ENCODE peak calls at places on chromosome 16, in seven cellular contexts. W, C, M, J, L, T and N are unnamed samples.

GRCh38 chr16:1272453-1273198 is 16.8 kb downstream of the TPSD1 start:
- DNase-seq in W (no peak), C (no peak), M (no peak), J (no peak), L (no peak), T (no peak), N (no peak)

GRCh38 chr16:56481468-56482112 is 30.2 kb downstream of the OGFOD1 start:
- DNase-seq in W (peak), C (no peak), M (peak), J (no peak), L (no peak), T (peak), N (no peak)

GRCh38 chr16:86831366-86831765 is 253.0 kb downstream of the FOXL1 start:
- DNase-seq in W (no peak), C (no peak), M (no peak), J (no peak), L (no peak), T (no peak), N (no peak)

GRCh38 chr16:80480664-80481063 is 60.1 kb upstream of the DYNLRB2 start:
- DNase-seq in W (no peak), C (no peak), M (no peak), J (no peak), L (no peak), T (no peak), N (no peak)

GRCh38 chr16:57988929-57989328 is 11.5 kb downstream of the ZNF319 start:
- DNase-seq in W (no peak), C (no peak), M (no peak), J (no peak), L (peak), T (no peak), N (peak)

GRCh38 chr16:27690604-27691003 is 140.7 kb downstream of the KATNIP start:
- DNase-seq in W (peak), C (no peak), M (peak), J (no peak), L (no peak), T (peak), N (peak)

GRCh38 chr16:89323120-89323960 is 105.8 kb downstream of the ZNF778 start:
- DNase-seq in W (no peak), C (no peak), M (no peak), J (no peak), L (no peak), T (no peak), N (no peak)

GRCh38 chr16:2039286-2040030 is 8.2 kb downstream of the NTHL1 start:
- DNase-seq in W (peak), C (no peak), M (peak), J (peak), L (no peak), T (peak), N (peak)

GRCh38 chr16:3188925-3189825 is 1.2 kb downstream of the OR1F1 start:
- DNase-seq in W (peak), C (no peak), M (peak), J (no peak), L (peak), T (peak), N (peak)

GRCh38 chr16:46832757-46833464 is 1.9 kb upstream of the C16orf87 start:
- DNase-seq in W (no peak), C (no peak), M (no peak), J (no peak), L (no peak), T (peak), N (no peak)

GRCh38 chr16:69890114-69890890 is 60.8 kb upstream of the CLEC18A start:
- DNase-seq in W (peak), C (no peak), M (no peak), J (peak), L (peak), T (peak), N (peak)

GRCh38 chr16:11245222-11245737 is 10.7 kb downstream of the SOCS1 start:
- DNase-seq in W (no peak), C (no peak), M (no peak), J (no peak), L (no peak), T (no peak), N (no peak)

GRCh38 chr16:61412562-61412961 is 623.7 kb downstream of the CDH8 start:
- DNase-seq in W (no peak), C (no peak), M (no peak), J (no peak), L (no peak), T (no peak), N (no peak)

GRCh38 chr16:10521681-10522274 is 58.6 kb downstream of the EMP2 start:
- DNase-seq in W (peak), C (no peak), M (peak), J (peak), L (peak), T (peak), N (peak)

GRCh38 chr16:69399361-69399760 is 13.6 kb upstream of the TERF2 start:
- DNase-seq in W (no peak), C (no peak), M (no peak), J (no peak), L (no peak), T (no peak), N (peak)

GRCh38 chr16:25978227-25978626 is 286.5 kb downstream of the HS3ST4 start:
- DNase-seq in W (no peak), C (no peak), M (no peak), J (peak), L (no peak), T (no peak), N (no peak)

GRCh38 chr16:86951831-86952598 is 365.2 kb downstream of the C16orf95 start:
- DNase-seq in W (peak), C (no peak), M (peak), J (no peak), L (peak), T (peak), N (peak)

GRCh38 chr16:2275476-2276450 is 7.8 kb upstream of the RNPS1 start:
- DNase-seq in W (no peak), C (no peak), M (no peak), J (no peak), L (no peak), T (no peak), N (no peak)

GRCh38 chr16:85990861-85991301 is 91.9 kb downstream of the IRF8 start:
- DNase-seq in W (no peak), C (peak), M (no peak), J (no peak), L (no peak), T (no peak), N (no peak)

GRCh38 chr16:11059588-11059987 is 115.2 kb downstream of the CLEC16A start:
- DNase-seq in W (no peak), C (no peak), M (no peak), J (no peak), L (no peak), T (no peak), N (no peak)

GRCh38 chr16:90046971-90047713 is 27.9 kb upstream of the DBNDD1 start:
- DNase-seq in W (peak), C (no peak), M (no peak), J (peak), L (no peak), T (peak), N (no peak)

GRCh38 chr16:51441331-51441730 is 290.3 kb upstream of the SALL1 start:
- DNase-seq in W (no peak), C (no peak), M (no peak), J (no peak), L (no peak), T (no peak), N (no peak)

GRCh38 chr16:86288716-86289294 is 221.5 kb upstream of the FOXF1 start:
- DNase-seq in W (no peak), C (no peak), M (no peak), J (no peak), L (no peak), T (no peak), N (no peak)

GRCh38 chr16:20075243-20075642 is 1.6 kb upstream of the GPR139 start:
- DNase-seq in W (no peak), C (no peak), M (no peak), J (no peak), L (no peak), T (no peak), N (no peak)

GRCh38 chr16:88601313-88602036 is 31.3 kb downstream of the ZC3H18 start:
- DNase-seq in W (no peak), C (no peak), M (no peak), J (no peak), L (no peak), T (no peak), N (no peak)

GRCh38 chr16:19071811-19072777 is 4.7 kb downstream of the COQ7 start:
- DNase-seq in W (peak), C (peak), M (peak), J (peak), L (peak), T (peak), N (peak)

GRCh38 chr16:8798535-8799157 is 1.0 kb downstream of the PMM2 start:
- DNase-seq in W (no peak), C (no peak), M (no peak), J (no peak), L (no peak), T (no peak), N (no peak)

GRCh38 chr16:273547-274421 is 2.0 kb downstream of the RGS11 start:
- DNase-seq in W (no peak), C (no peak), M (no peak), J (peak), L (no peak), T (no peak), N (peak)

GRCh38 chr16:86074651-86075487 is 175.9 kb downstream of the IRF8 start:
- DNase-seq in W (no peak), C (no peak), M (no peak), J (no peak), L (peak), T (peak), N (no peak)

GRCh38 chr16:578870-579405 is 9.2 kb downstream of the PIGQ start:
- DNase-seq in W (peak), C (peak), M (peak), J (peak), L (no peak), T (peak), N (peak)

GRCh38 chr16:89510526-89510925 is 2.3 kb downstream of the SPG7 start:
- DNase-seq in W (no peak), C (no peak), M (no peak), J (no peak), L (no peak), T (no peak), N (no peak)

GRCh38 chr16:70746708-70747424 is 54.1 kb downstream of the VAC14 start:
- DNase-seq in W (peak), C (no peak), M (peak), J (peak), L (peak), T (peak), N (peak)

GRCh38 chr16:30068750-30069574 is 3.4 kb downstream of the ALDOA start:
- DNase-seq in W (peak), C (peak), M (no peak), J (no peak), L (peak), T (peak), N (peak)

GRCh38 chr16:11056090-11056988 is 112.0 kb downstream of the CLEC16A start:
- DNase-seq in W (peak), C (no peak), M (no peak), J (no peak), L (no peak), T (peak), N (peak)

GRCh38 chr16:57938484-57938883 is 32.4 kb downstream of the CNGB1 start:
- DNase-seq in W (no peak), C (no peak), M (no peak), J (no peak), L (no peak), T (no peak), N (no peak)

GRCh38 chr16:28543072-28543471 is 4.3 kb upstream of the NUPR1 start:
- DNase-seq in W (no peak), C (no peak), M (no peak), J (peak), L (no peak), T (peak), N (peak)

GRCh38 chr16:85417156-85417860 is 195.8 kb upstream of the GSE1 start:
- DNase-seq in W (no peak), C (peak), M (no peak), J (no peak), L (no peak), T (no peak), N (no peak)

GRCh38 chr16:87970206-87970605 is 19.0 kb downstream of the BANP start:
- DNase-seq in W (peak), C (no peak), M (no peak), J (no peak), L (peak), T (peak), N (peak)

GRCh38 chr16:72845322-72846020 is 202.5 kb downstream of the ZFHX3 start:
- DNase-seq in W (no peak), C (no peak), M (no peak), J (no peak), L (no peak), T (no peak), N (no peak)

GRCh38 chr16:72848759-72849664 is 198.9 kb downstream of the ZFHX3 start:
- DNase-seq in W (peak), C (no peak), M (peak), J (peak), L (peak), T (peak), N (peak)

GRCh38 chr16:72846594-72846993 is 201.3 kb downstream of the ZFHX3 start:
- DNase-seq in W (no peak), C (no peak), M (no peak), J (no peak), L (no peak), T (no peak), N (no peak)

GRCh38 chr16:72848045-72848410 is 199.9 kb downstream of the ZFHX3 start:
- DNase-seq in W (no peak), C (no peak), M (no peak), J (no peak), L (no peak), T (no peak), N (no peak)

DNA sequence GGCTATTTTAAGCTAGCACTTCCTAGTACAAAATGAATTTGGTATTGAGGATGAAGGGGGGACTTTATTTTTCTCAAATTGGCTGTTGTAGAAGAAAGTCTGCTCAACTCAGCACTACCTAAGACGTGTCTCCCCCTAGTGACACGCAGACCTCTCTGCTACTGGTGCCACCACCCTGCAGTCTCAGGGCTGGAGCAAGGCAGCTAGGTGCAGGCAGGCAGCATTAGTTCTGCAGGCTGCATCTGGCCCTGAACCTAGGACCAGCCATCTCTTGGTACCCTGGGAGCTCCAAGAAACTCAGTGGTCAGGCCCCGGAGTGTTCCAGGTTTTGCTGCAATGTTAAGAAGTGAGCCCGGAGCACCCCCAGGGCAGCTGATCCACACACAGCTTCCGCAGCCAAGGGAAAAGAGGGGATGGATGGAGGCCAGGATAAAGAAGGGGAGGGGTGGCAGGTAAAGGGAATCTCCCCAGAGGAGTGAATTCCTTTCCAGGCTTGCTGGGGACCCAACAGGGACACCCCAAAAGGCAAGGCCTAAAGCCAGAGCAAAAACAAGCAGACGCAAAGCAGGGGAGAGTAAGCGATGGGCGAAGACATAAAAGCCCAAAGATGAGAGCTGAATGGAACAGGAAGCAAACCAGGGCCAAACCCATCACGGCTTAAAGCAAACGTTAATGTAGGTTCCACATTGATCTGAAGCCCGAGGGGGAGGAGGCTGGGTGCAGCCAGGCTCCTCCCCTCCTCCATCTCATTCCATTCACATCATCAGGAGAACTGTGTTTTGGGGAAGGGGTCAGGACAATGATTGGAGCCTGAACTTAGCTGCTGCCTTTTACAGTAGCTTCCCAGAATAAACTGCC is 200.5 kb downstream of the ZFHX3 start:
- DNase-seq in W (peak), C (no peak), M (peak), J (no peak), L (no peak), T (no peak), N (peak)
- TF ChIP-seq CTCF in W (peak), C (no peak), M (peak), J (no peak), L (peak), T (peak), N (peak)

DNA sequence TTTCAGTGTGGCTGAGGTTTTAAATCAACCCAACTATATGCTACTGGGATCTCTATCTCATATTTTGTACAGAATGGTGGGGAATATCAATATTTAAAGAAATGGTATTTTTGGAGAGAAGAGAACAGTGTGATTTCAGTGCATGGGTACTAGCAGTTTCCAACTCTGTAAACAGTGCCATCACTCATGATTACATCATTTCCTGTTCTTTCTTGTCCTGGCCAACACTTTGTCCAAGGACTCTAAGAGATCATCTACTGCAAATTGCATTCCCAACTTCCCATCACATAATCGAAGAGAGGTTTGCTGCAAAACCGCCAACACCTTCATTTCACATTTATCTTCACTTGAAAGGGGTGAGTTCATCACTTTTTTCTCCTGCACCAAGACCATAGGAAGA is 192.2 kb upstream of the HSBP1 start:
- DNase-seq in W (peak), C (no peak), M (no peak), J (no peak), L (no peak), T (peak), N (peak)
- TF ChIP-seq CTCF in W (no peak), C (no peak), M (no peak), J (no peak), L (no peak), T (no peak), N (no peak)

DNA sequence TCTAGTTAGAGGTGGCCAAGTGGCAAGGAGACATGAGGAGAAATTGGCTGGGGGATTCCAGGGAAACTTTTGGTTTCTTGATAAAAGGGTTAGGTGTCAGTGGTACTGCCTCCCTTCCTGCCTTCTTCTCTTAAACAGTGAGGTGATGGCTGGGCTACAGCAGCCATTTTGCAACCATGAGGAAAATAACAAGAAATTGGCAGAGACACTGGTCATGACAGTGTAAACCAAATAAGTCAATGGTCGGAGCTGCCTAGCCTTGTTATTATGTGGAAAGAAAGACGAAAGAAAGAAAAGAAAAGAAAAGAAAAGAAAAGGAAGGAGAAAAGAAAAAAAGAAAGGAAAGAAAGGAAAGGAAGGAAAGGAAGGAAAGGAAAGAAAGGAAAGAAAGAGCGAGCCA is 63.9 kb downstream of the CPPED1 start:
- DNase-seq in W (no peak), C (no peak), M (no peak), J (no peak), L (no peak), T (no peak), N (no peak)
- TF ChIP-seq CTCF in W (no peak), C (no peak), M (no peak), J (no peak), L (no peak), T (no peak), N (no peak)

GRCh38 chr16:49281843-49282642 is 405 bp upstream of the CBLN1 start:
- DNase-seq in W (peak), C (no peak), M (peak), J (peak), L (peak), T (peak), N (peak)
- TF ChIP-seq CTCF in W (no peak), C (no peak), M (no peak), J (peak), L (no peak), T (no peak), N (no peak)

GRCh38 chr16:77211880-77212735 is 12.9 kb downstream of the SYCE1L start:
- DNase-seq in W (peak), C (peak), M (no peak), J (peak), L (peak), T (peak), N (peak)
- TF ChIP-seq CTCF in W (no peak), C (no peak), M (no peak), J (no peak), L (no peak), T (peak), N (no peak)

GRCh38 chr16:79417465-79418093 is 183.0 kb downstream of the MAF start:
- DNase-seq in W (no peak), C (no peak), M (no peak), J (no peak), L (no peak), T (no peak), N (no peak)
- TF ChIP-seq CTCF in W (no peak), C (no peak), M (no peak), J (no peak), L (no peak), T (no peak), N (no peak)

GRCh38 chr16:67397812-67398545 is 4.7 kb upstream of the TPPP3 start:
- DNase-seq in W (no peak), C (no peak), M (no peak), J (no peak), L (peak), T (no peak), N (peak)

GRCh38 chr16:67398546-67399217 is 5.4 kb upstream of the TPPP3 start:
- DNase-seq in W (no peak), C (no peak), M (no peak), J (no peak), L (no peak), T (no peak), N (no peak)

GRCh38 chr16:67399749-67400704 is 6.7 kb upstream of the TPPP3 start:
- DNase-seq in W (no peak), C (no peak), M (no peak), J (no peak), L (no peak), T (no peak), N (no peak)

GRCh38 chr16:67400901-67401300 is 7.6 kb upstream of the TPPP3 start:
- DNase-seq in W (no peak), C (no peak), M (no peak), J (no peak), L (no peak), T (no peak), N (no peak)

GRCh38 chr16:67399218-67399733 is 6.0 kb upstream of the TPPP3 start:
- DNase-seq in W (no peak), C (peak), M (no peak), J (peak), L (no peak), T (peak), N (peak)
- TF ChIP-seq CTCF in W (peak), C (peak), M (peak), J (peak), L (no peak), T (peak), N (peak)

GRCh38 chr16:55369151-55369550 is 45.1 kb downstream of the IRX6 start:
- DNase-seq in W (no peak), C (no peak), M (no peak), J (no peak), L (no peak), T (no peak), N (no peak)

GRCh38 chr16:55373489-55373832 is 49.5 kb downstream of the IRX6 start:
- DNase-seq in W (no peak), C (no peak), M (no peak), J (no peak), L (no peak), T (no peak), N (no peak)

GRCh38 chr16:55372792-55373488 is 48.9 kb downstream of the IRX6 start:
- DNase-seq in W (no peak), C (no peak), M (no peak), J (no peak), L (no peak), T (no peak), N (no peak)

GRCh38 chr16:55368205-55368604 is 44.2 kb downstream of the IRX6 start:
- DNase-seq in W (no peak), C (no peak), M (no peak), J (no peak), L (no peak), T (no peak), N (no peak)

GRCh38 chr16:55370762-55371482 is 46.9 kb downstream of the IRX6 start:
- DNase-seq in W (peak), C (no peak), M (peak), J (peak), L (peak), T (peak), N (peak)
- TF ChIP-seq CTCF in W (peak), C (no peak), M (peak), J (no peak), L (peak), T (peak), N (peak)

GRCh38 chr16:22977294-22977697 is 163.3 kb downstream of the HS3ST2 start:
- DNase-seq in W (peak), C (no peak), M (no peak), J (no peak), L (peak), T (peak), N (peak)
- TF ChIP-seq CTCF in W (peak), C (no peak), M (no peak), J (peak), L (peak), T (peak), N (peak)